ENCODE peak calls at places on chromosome 21, in eight cellular contexts. M, S, J, U, Y, G, B and R are unnamed samples.

GRCh38 chr21:37868896-37869295 is 47.4 kb downstream of the KCNJ6 start:
- DNase-seq in M (no peak), S (no peak), J (peak), U (peak), Y (no peak), G (no peak), B (peak), R (peak)

GRCh38 chr21:14071902-14072734 is 138.6 kb downstream of the LIPI start:
- DNase-seq in M (no peak), S (no peak), J (no peak), U (no peak), Y (no peak), G (no peak), B (no peak), R (no peak)

GRCh38 chr21:33880626-33881025 is 35.0 kb downstream of the ATP5PO start:
- DNase-seq in M (no peak), S (no peak), J (no peak), U (no peak), Y (no peak), G (no peak), B (no peak), R (no peak)

GRCh38 chr21:14762734-14763694 is 216.9 kb upstream of the SAMSN1 start:
- DNase-seq in M (no peak), S (peak), J (no peak), U (no peak), Y (no peak), G (no peak), B (no peak), R (no peak)

GRCh38 chr21:15638856-15639549 is 90.8 kb upstream of the USP25 start:
- DNase-seq in M (no peak), S (no peak), J (peak), U (no peak), Y (no peak), G (peak), B (peak), R (peak)

GRCh38 chr21:31284797-31285397 is 59.2 kb downstream of the TIAM1 start:
- DNase-seq in M (no peak), S (no peak), J (peak), U (peak), Y (no peak), G (peak), B (no peak), R (peak)

GRCh38 chr21:37435120-37435519 is 68.5 kb downstream of the DYRK1A start:
- DNase-seq in M (no peak), S (no peak), J (peak), U (peak), Y (peak), G (peak), B (peak), R (peak)

GRCh38 chr21:15063081-15063820 is 1.5 kb downstream of the NRIP1 start:
- DNase-seq in M (no peak), S (peak), J (peak), U (peak), Y (no peak), G (peak), B (peak), R (no peak)

GRCh38 chr21:17925000-17925610 is 105.9 kb upstream of the C21orf91 start:
- DNase-seq in M (peak), S (peak), J (peak), U (peak), Y (peak), G (peak), B (peak), R (peak)

GRCh38 chr21:20538039-20538658 is 460.1 kb upstream of the NCAM2 start:
- DNase-seq in M (no peak), S (no peak), J (no peak), U (no peak), Y (no peak), G (no peak), B (no peak), R (no peak)

GRCh38 chr21:36504067-36505058 is 24.4 kb upstream of the CLDN14 start:
- DNase-seq in M (peak), S (peak), J (peak), U (peak), Y (peak), G (no peak), B (peak), R (peak)

GRCh38 chr21:41745971-41746743 is 20.7 kb downstream of the RIPK4 start:
- DNase-seq in M (no peak), S (no peak), J (no peak), U (no peak), Y (no peak), G (no peak), B (no peak), R (no peak)
- TF ChIP-seq CTCF in M (no peak), S (peak), J (no peak), U (no peak), Y (no peak), G (no peak), B (peak), R (no peak)

DNA sequence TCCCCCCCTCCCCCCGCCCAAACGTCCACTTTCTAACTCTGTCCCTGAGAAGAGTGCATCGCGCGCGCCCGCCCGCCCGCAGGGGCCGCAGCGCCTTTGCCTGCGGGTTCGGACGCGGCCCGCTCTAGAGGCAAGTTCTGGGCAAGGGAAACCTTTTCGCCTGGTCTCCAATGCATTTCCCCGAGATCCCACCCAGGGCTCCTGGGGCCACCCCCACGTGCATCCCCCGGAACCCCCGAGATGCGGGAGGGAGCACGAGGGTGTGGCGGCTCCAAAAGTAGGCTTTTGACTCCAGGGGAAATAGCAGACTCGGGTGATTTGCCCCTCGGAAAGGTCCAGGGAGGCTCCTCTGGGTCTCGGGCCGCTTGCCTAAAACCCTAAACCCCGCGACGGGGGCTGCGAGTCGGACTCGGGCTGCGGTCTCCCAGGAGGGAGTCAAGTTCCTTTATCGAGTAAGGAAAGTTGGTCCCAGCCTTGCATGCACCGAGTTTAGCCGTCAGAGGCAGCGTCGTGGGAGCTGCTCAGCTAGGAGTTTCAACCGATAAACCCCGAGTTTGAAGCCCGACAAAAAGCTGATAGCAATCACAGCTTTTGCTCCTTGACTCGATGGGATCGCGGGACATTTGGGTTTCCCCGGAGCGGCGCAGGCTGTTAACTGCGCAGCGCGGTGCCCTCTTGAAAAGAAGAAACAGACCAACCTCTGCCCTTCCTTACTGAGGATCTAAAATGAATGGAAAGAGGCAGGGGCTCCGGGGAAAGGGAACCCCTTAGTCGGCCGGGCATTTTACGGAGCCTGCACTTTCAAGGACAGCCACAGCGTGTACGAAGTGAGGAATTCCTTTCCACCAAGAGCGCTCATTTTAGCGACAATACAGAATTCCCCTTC is 158.1 kb downstream of the RUNX1 start:
- DNase-seq in M (no peak), S (no peak), J (peak), U (peak), Y (peak), G (peak), B (no peak), R (peak)
- H3K4me3 ChIP-seq in M (peak), S (no peak), J (peak), U (peak), Y (peak), G (peak), B (no peak), R (peak)

GRCh38 chr21:26965091-26965566 is 1.8 kb downstream of the ADAMTS5 start:
- DNase-seq in M (no peak), S (no peak), J (no peak), U (no peak), Y (no peak), G (no peak), B (no peak), R (no peak)
- H3K4me2 ChIP-seq in M (no peak), S (no peak), J (peak), U (peak), Y (peak), G (peak), B (no peak), R (peak)

GRCh38 chr21:35441868-35442582 is 392.9 kb upstream of the RUNX1 start:
- DNase-seq in M (no peak), S (no peak), J (no peak), U (no peak), Y (no peak), G (no peak), B (no peak), R (no peak)
- TF ChIP-seq CTCF in M (no peak), S (no peak), J (peak), U (peak), Y (peak), G (no peak), B (peak), R (peak)

DNA sequence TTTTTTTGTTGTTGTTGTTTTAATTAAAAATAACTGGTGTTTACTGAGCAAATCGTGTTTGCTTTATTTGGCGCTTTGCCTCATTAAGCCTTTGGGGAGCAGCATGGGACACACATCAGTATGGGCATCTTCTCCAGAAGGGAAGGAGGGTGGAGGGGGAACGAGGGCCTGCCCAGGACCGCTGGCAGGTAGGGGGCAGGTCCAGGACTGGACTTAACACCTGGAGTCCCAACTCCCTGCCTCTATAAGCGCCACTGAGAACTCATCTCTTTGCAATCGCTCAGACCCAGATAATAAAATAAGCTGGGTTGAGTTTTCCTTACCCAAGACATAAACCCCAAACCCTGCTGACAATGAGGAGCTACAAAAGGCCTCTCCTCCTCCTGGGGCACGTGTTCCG is 15.1 kb downstream of the ABCG1 start:
- DNase-seq in M (no peak), S (no peak), J (no peak), U (no peak), Y (peak), G (no peak), B (no peak), R (no peak)
- H3K4me3 ChIP-seq in M (peak), S (peak), J (no peak), U (no peak), Y (peak), G (no peak), B (peak), R (no peak)

GRCh38 chr21:39610705-39611104 is 2.0 kb upstream of the B3GALT5 start:
- DNase-seq in M (no peak), S (no peak), J (no peak), U (no peak), Y (no peak), G (no peak), B (peak), R (peak)

GRCh38 chr21:39616373-39616772 is 3.6 kb downstream of the B3GALT5 start:
- DNase-seq in M (no peak), S (no peak), J (no peak), U (no peak), Y (no peak), G (no peak), B (peak), R (no peak)

GRCh38 chr21:39612233-39613028 is at the start of gene B3GALT5:
- DNase-seq in M (no peak), S (no peak), J (no peak), U (no peak), Y (peak), G (peak), B (peak), R (peak)

GRCh38 chr21:39611547-39612190 is 1.1 kb upstream of the B3GALT5 start:
- DNase-seq in M (no peak), S (no peak), J (no peak), U (no peak), Y (no peak), G (no peak), B (no peak), R (no peak)

DNA sequence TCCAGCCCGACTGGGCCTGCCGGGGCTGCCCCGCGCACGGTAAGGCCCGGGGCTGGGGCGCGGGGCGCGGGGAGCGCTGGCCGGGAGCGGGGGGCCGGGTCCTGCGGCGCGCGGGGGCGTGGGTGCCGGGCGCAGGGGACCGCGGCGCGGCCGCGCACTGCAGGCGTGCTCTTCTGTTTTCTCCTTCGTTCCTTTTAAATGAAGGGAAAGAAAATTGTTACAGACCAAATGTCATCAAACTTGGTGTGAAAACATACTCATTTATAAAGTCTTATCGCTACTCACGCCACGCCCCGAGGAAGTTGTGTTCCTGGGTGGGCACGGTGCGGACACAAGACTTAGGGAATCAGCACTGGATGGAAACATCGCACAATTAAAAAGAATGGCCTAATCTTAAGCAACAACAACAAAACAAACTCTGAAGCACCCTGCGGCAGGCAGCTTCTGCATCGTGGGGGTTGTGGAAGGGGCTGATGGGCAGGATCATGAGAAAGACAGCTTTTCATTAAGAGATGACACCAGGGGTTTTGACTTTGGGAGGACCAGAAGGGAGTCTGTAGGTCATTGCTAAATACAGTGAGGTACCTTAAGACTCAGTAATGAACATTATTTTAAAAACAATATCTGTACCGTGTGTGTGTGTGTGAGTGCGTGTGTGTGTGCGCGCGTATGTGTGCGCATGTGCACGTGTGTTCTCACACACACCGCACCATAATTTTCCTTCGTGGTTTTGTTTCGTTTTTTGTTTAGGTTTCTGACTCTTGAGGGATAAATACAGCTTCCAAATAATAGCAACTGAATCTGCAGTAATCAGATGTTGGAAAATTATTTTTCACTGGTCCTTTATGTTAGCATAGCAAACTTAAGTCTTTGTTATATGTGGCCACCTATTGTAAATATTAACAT is 542 bp downstream of the B3GALT5 start:
- DNase-seq in M (no peak), S (no peak), J (no peak), U (no peak), Y (peak), G (peak), B (no peak), R (peak)
- H3K4me2 ChIP-seq in M (no peak), S (no peak), J (no peak), U (peak), Y (peak), G (peak), B (peak), R (peak)

DNA sequence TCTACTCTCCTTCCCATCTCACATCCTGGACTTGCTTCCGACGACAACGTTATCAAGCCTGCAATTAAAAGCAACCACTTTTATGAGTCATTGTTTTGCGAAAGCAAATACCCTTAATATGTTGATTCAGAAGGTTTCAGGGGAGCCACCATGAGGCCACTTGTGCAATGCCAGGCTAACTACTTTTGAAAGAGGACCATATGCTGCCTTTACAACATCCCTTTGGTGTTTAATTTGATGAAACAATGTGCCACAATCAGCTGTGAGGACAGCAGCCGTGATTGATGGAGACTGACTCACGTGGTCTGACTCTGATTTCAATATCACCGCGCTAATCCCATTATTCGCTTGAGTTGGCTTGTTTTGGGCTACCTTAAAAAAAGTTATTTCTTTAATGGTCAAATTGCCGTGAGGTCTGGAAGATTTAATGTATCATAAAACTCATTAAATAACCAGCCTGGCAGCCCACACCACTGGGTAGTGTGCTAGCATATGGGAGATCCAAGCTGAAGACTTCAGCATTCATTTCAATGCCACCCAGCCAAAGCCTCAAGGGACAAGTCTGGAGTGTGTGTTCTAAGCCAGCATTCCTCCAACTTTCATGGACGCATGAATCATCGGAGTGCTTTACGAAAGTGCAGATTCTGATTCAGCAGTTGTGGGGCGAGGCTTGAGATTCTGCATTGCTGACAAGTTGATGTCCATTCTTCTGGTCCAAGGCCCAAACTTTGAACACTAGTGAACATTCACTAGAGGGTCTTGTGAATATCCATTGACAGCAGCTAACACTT is 73.3 kb upstream of the PAXBP1 start:
- DNase-seq in M (peak), S (no peak), J (peak), U (peak), Y (no peak), G (peak), B (peak), R (peak)
- TF ChIP-seq CTCF in M (no peak), S (peak), J (no peak), U (no peak), Y (no peak), G (peak), B (peak), R (no peak)

GRCh38 chr21:45248301-45248892 is 39.3 kb downstream of the POFUT2 start:
- DNase-seq in M (no peak), S (no peak), J (no peak), U (no peak), Y (no peak), G (no peak), B (no peak), R (no peak)
- H3K4me3 ChIP-seq in M (no peak), S (no peak), J (no peak), U (peak), Y (peak), G (peak), B (peak), R (peak)

GRCh38 chr21:43792406-43792805 is 3.0 kb downstream of the RRP1 start:
- DNase-seq in M (no peak), S (no peak), J (no peak), U (no peak), Y (no peak), G (no peak), B (no peak), R (no peak)
- H3K4me2 ChIP-seq in M (no peak), S (no peak), J (no peak), U (no peak), Y (no peak), G (no peak), B (no peak), R (no peak)

DNA sequence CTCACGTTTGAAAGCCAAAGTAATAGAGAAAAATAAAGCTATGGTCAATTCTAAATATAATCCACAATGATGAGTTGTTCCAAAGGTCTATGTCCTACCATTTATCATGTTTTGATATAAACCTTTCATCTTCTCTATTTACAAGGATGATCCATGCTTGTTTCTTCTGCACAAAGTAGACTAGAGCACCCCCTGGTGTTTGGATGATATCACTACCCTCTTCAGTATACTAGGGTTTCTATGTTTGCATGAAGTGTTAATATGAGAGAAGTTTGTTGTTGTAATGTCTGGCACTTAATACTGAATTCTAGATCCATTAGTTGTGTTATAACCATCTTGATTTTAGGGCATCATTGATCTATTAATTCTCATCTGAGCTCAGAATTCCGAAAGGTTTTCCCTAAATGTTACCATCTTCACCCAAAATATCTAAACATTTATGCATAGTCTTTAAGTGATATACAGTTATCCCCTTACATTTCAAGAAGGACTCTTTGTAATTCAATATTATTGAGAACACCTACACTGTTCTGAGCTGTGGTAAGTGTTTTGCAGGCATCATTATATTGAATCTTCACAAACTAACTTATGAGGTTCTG is 21.1 kb downstream of the CLDN8 start:
- DNase-seq in M (no peak), S (peak), J (peak), U (no peak), Y (peak), G (no peak), B (peak), R (peak)
- TF ChIP-seq CTCF in M (no peak), S (peak), J (peak), U (no peak), Y (peak), G (peak), B (peak), R (peak)